ENCODE peak calls at places on chromosomes 5 and 9, in eight cellular contexts. V is lower lobe of right lung; X is Panc1; F is CD4-positive, alpha-beta memory T cell; M is pancreas; B is MM.1S; H is IMR-90; L is CD8-positive, alpha-beta T cell. G is an unnamed sample. For H3K4me1, the result is how much of the 10 kb centered on the place peaks cover.

GRCh38 chr9:84002344-84002743 is 21.7 kb downstream of the RMI1 start:
- DNase-seq in X (no peak), M (no peak), F (peak), L (no peak), V (no peak), H (peak), B (peak), G (no peak)

GRCh38 chr5:57386958-57387357 is 95.7 kb downstream of the ACTBL2 start:
- DNase-seq in V (no peak), B (no peak), H (peak), M (no peak), F (no peak), X (no peak), L (no peak), G (no peak)

GRCh38 chr5:178817506-178817905 is 42.2 kb upstream of the ZNF354B start:
- DNase-seq in B (no peak), X (no peak), L (no peak), M (no peak), H (no peak), F (no peak), V (no peak), G (no peak)

GRCh38 chr5:104626122-104626521 is 1063.5 kb upstream of the NUDT12 start:
- DNase-seq in L (no peak), V (no peak), M (no peak), H (no peak), B (no peak), X (no peak), F (no peak), G (no peak)

GRCh38 chr5:10849278-10849677 is 88.2 kb upstream of the DAP start:
- DNase-seq in V (no peak), L (no peak), X (no peak), F (no peak), B (no peak), H (peak), M (no peak), G (no peak)

GRCh38 chr5:161399996-161400562 is 146.4 kb downstream of the GABRB2 start:
- DNase-seq in L (no peak), H (no peak), V (no peak), B (no peak), X (no peak), M (no peak), F (no peak), G (no peak)

GRCh38 chr5:156647034-156647451 is 203.1 kb upstream of the PPP1R2B start:
- DNase-seq in B (no peak), M (no peak), L (no peak), X (no peak), H (peak), V (no peak), F (no peak), G (no peak)

GRCh38 chr9:110095238-110095637 is 112.7 kb downstream of the C9orf152 start:
- DNase-seq in X (no peak), L (no peak), B (no peak), V (no peak), H (peak), F (no peak), M (no peak), G (no peak)

GRCh38 chr5:172772112-172772906 is 1.3 kb upstream of the DUSP1 start:
- DNase-seq in V (peak), X (peak), F (peak), B (peak), L (peak), H (peak), M (peak), G (no peak)

GRCh38 chr5:149641000-149641576 is 59.8 kb downstream of the ARHGEF37 start:
- DNase-seq in H (peak), V (no peak), B (no peak), F (no peak), L (no peak), X (no peak), M (no peak), G (no peak)
- H3K27ac ChIP-seq in H (no peak), V (peak), B (no peak), F (no peak), L (no peak), X (no peak), M (no peak), G (no peak)

GRCh38 chr5:43973908-43974307 is 370.9 kb downstream of the NNT start:
- DNase-seq in H (no peak), X (no peak), L (no peak), M (no peak), V (no peak), F (no peak), B (no peak), G (no peak)
- H3K4me1 ChIP-seq in H (under half), X (under half), L (under half), M (under half), V (under half), F (under half), B (under half), G (under half)

GRCh38 chr5:74140409-74140808 is 500.1 kb downstream of the ENC1 start:
- DNase-seq in H (peak), X (no peak), F (no peak), B (no peak), V (no peak), M (no peak), L (no peak), G (no peak)
- H3K27ac ChIP-seq in H (no peak), X (no peak), F (no peak), B (no peak), V (no peak), M (no peak), L (no peak), G (no peak)

DNA sequence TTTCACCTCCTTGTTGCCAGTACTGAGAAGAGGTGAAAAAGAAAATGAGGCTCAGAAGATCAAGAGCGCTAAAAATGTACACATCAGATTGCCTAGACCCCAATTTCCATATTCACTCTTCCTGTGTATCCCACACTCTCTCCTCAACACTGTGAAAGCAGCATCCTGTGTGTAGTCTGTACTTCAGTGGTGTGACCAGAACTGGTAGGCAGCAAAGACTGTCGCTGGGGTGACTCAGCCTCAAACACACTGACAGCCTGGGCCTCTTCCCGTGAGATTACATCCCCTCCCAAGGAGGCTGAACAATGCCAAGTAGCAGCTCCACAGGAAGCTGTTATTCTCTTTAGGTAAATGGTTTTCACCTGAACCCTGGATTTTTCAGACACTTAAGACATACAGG is 135.5 kb downstream of the CCDC192 start:
- DNase-seq in V (no peak), L (no peak), M (no peak), H (peak), B (no peak), X (no peak), F (no peak), G (no peak)
- H3K4me1 ChIP-seq in V (under half), L (under half), M (under half), H (under half), B (under half), X (under half), F (under half), G (under half)

GRCh38 chr9:95389373-95389772 is 71.9 kb upstream of the FANCC start:
- DNase-seq in F (no peak), V (no peak), B (no peak), M (no peak), X (no peak), L (no peak), H (no peak), G (no peak)
- H3K27ac ChIP-seq in F (no peak), V (no peak), B (no peak), M (no peak), X (no peak), L (no peak), H (no peak), G (no peak)

DNA sequence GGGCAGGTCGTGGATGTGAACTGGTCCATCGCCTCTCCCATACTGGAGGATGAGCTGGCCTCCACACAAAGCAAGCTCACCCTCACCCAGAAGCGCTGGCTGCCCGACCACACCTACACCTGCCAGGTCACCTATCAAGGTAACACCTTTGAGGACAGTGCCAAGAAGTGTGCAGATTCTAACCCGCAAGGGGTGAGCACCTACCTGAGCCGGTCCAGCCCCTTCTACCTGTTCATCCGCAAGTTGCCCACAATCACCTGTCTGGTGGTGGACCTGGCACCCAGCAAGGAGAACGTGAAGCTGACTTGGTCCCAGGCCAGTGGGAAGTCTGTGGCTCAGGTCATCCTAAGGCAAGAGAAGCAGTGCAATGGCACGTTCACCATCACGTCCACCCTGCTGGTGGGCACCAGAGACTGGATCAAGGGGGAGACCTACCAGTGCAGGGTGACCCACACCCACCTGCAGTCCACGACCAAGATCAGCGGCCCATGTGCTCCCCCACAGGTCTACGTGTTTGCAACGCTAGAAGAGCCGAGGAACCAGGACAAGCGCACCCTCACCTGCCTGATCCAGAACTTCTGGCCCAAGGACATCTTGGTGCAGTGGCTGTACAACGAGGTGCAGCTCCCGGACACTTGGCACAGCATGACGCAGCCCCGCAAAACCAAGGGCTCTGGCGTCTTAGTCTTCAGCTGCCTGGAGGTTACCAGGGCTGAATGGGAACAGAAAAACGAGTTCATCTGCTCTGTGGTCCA is 71.3 kb downstream of the INSL6 start:
- DNase-seq in X (no peak), H (no peak), F (no peak), V (no peak), M (peak), L (no peak), B (no peak), G (no peak)
- H3K4me1 ChIP-seq in X (under half), H (under half), F (under half), V (under half), M (under half), L (under half), B (under half), G (under half)

GRCh38 chr5:12177225-12177624 is 273.0 kb upstream of the CTNND2 start:
- DNase-seq in X (no peak), L (no peak), F (no peak), H (no peak), V (no peak), M (no peak), B (no peak), G (no peak)
- H3K27ac ChIP-seq in X (no peak), L (no peak), F (no peak), H (no peak), V (no peak), M (no peak), B (no peak), G (no peak)

GRCh38 chr9:86822414-86822813 is 124.9 kb downstream of the GAS1 start:
- DNase-seq in M (no peak), F (no peak), V (no peak), H (no peak), L (no peak), X (no peak), B (no peak), G (no peak)
- H3K4me1 ChIP-seq in M (under half), F (under half), V (under half), H (under half), L (under half), X (under half), B (under half), G (under half)

GRCh38 chr9:77554706-77555105 is 93.4 kb downstream of the GNA14 start:
- DNase-seq in V (no peak), B (no peak), M (no peak), H (no peak), L (no peak), F (no peak), X (no peak), G (no peak)

GRCh38 chr9:77562021-77562748 is 85.9 kb downstream of the GNA14 start:
- DNase-seq in L (no peak), V (no peak), H (no peak), F (no peak), M (no peak), B (no peak), X (no peak), G (no peak)

GRCh38 chr9:77561321-77562020 is 86.7 kb downstream of the GNA14 start:
- DNase-seq in F (no peak), L (no peak), X (no peak), B (no peak), H (no peak), M (no peak), V (no peak), G (no peak)

DNA sequence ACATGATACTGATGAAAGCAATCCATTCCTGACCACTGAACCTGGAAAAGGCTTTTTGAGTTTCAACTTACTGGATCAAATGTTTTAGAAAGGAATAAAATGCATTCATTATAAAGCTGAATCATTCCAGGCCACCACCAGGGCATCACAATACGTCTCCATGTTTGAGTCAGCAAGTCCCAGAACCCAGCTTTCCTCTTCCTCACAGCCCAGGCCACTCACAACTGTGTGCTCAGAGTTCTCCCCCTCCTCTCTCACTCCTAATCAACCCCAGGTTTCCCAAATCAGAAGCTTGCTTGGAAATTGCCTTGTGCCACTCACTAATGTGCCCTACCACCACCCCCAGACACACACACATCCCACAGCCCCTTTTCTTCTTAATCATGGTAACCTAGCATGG is 91.7 kb downstream of the GNA14 start:
- DNase-seq in M (no peak), H (no peak), X (no peak), F (no peak), L (no peak), V (no peak), B (no peak), G (no peak)
- H3K27ac ChIP-seq in M (no peak), H (no peak), X (no peak), F (no peak), L (no peak), V (no peak), B (no peak), G (no peak)

GRCh38 chr5:33702867-33703266 is 188.9 kb downstream of the ADAMTS12 start:
- DNase-seq in B (no peak), F (no peak), X (no peak), V (no peak), L (no peak), M (no peak), H (no peak), G (no peak)
- H3K4me1 ChIP-seq in B (under half), F (under half), X (under half), V (under half), L (under half), M (under half), H (under half), G (under half)